ENCODE peak calls at places on chromosomes 4 and X, in four cellular contexts. P, M, R and N are unnamed samples.

GRCh38 chr4:25805255-25805860 is 57.4 kb downstream of the SEL1L3 start:
- DNase-seq in P (no peak), M (no peak), R (no peak), N (no peak)

GRCh38 chrX:136067097-136067496 is 80.2 kb upstream of the FHL1 start:
- DNase-seq in P (no peak), M (no peak), R (no peak), N (no peak)

GRCh38 chr4:114151-114550 is 10.2 kb upstream of the ZNF718 start:
- DNase-seq in P (no peak), M (no peak), R (no peak), N (no peak)

GRCh38 chr4:145298885-145299284 is 118.5 kb upstream of the OTUD4 start:
- DNase-seq in P (no peak), M (no peak), R (no peak), N (peak; percentile 55)

GRCh38 chr4:73593631-73594241 is 26.5 kb downstream of the RASSF6 start:
- DNase-seq in P (peak; percentile 43), M (no peak), R (no peak), N (no peak)

GRCh38 chr4:89538886-89539285 is 231.3 kb upstream of the GPRIN3 start:
- DNase-seq in P (no peak), M (no peak), R (no peak), N (no peak)

GRCh38 chr4:924107-925096 is 7.7 kb downstream of the GAK start:
- DNase-seq in P (no peak), M (no peak), R (peak; percentile 93), N (no peak)

GRCh38 chrX:47285762-47286320 is 53.0 kb downstream of the USP11 start:
- DNase-seq in P (no peak), M (no peak), R (peak; percentile 3), N (no peak)

GRCh38 chrX:153381684-153382532 is 19.2 kb downstream of the PNMA6E start:
- DNase-seq in P (peak; percentile 78), M (peak; percentile 16), R (peak; percentile 87), N (no peak)

GRCh38 chr4:8081621-8082516 is 76.7 kb downstream of the ABLIM2 start:
- DNase-seq in P (no peak), M (no peak), R (peak; percentile 57), N (no peak)

GRCh38 chr4:103626296-103626695 is 93.5 kb downstream of the TACR3 start:
- DNase-seq in P (no peak), M (no peak), R (no peak), N (no peak)

GRCh38 chrX:117996918-117997480 is 119.6 kb downstream of the KLHL13 start:
- DNase-seq in P (no peak), M (no peak), R (no peak), N (no peak)

GRCh38 chr4:113394730-113395530 is 345.5 kb downstream of the ANK2 start:
- DNase-seq in P (peak; percentile 90), M (peak; percentile 62), R (no peak), N (peak; percentile 37)

GRCh38 chr4:102824398-102824797 is 3.0 kb downstream of the UBE2D3 start:
- DNase-seq in P (no peak), M (no peak), R (no peak), N (no peak)

GRCh38 chr4:182960228-182960627 is 43.0 kb upstream of the DCTD start:
- DNase-seq in P (no peak), M (no peak), R (no peak), N (no peak)

GRCh38 chr4:153488719-153489384 is 22.7 kb downstream of the TMEM131L start:
- DNase-seq in P (no peak), M (no peak), R (no peak), N (no peak)

GRCh38 chrX:39725928-39726619 is 371.7 kb downstream of the BCOR start:
- DNase-seq in P (no peak), M (no peak), R (no peak), N (no peak)

GRCh38 chr4:73723945-73724344 is 16.4 kb upstream of the CXCL8 start:
- DNase-seq in P (no peak), M (no peak), R (no peak), N (no peak)

GRCh38 chrX:55342533-55343501 is 78.1 kb upstream of the PAGE3 start:
- DNase-seq in P (no peak), M (peak; percentile 46), R (no peak), N (peak; percentile 30)

GRCh38 chrX:74450803-74451449 is 29.6 kb downstream of the SLC16A2 start:
- DNase-seq in P (no peak), M (no peak), R (peak; percentile 76), N (no peak)

GRCh38 chr4:27506401-27506800 is 645.8 kb downstream of the STIM2 start:
- DNase-seq in P (no peak), M (no peak), R (no peak), N (no peak)

GRCh38 chrX:10833299-10834169 is 213.1 kb upstream of the MID1 start:
- DNase-seq in P (peak; percentile 73), M (no peak), R (no peak), N (peak; percentile 58)

GRCh38 chrX:69156638-69157037 is 8.6 kb downstream of the PJA1 start:
- DNase-seq in P (no peak), M (no peak), R (peak; percentile 17), N (no peak)

GRCh38 chr4:80188457-80188800 is 8.9 kb upstream of the PRDM8 start:
- DNase-seq in P (no peak), M (no peak), R (no peak), N (no peak)

GRCh38 chr4:108031427-108032083 is 41.9 kb downstream of the HADH start:
- DNase-seq in P (no peak), M (no peak), R (peak; percentile 67), N (no peak)

GRCh38 chr4:155592568-155593343 is 73.9 kb upstream of the GUCY1A1 start:
- DNase-seq in P (no peak), M (no peak), R (no peak), N (no peak)

GRCh38 chr4:126136922-126137781 is 822.4 kb downstream of the FAT4 start:
- DNase-seq in P (no peak), M (no peak), R (no peak), N (no peak)

GRCh38 chr4:109027016-109027500 is 264.2 kb upstream of the ETNPPL start:
- DNase-seq in P (no peak), M (no peak), R (no peak), N (no peak)

GRCh38 chrX:11244641-11245040 is 48.6 kb upstream of the AMELX start:
- DNase-seq in P (no peak), M (no peak), R (no peak), N (no peak)

GRCh38 chr4:14184265-14184664 is 556.7 kb upstream of the BOD1L1 start:
- DNase-seq in P (no peak), M (no peak), R (no peak), N (no peak)

GRCh38 chr4:142811034-142811433 is 35.1 kb downstream of the INPP4B start:
- DNase-seq in P (no peak), M (no peak), R (no peak), N (no peak)

DNA sequence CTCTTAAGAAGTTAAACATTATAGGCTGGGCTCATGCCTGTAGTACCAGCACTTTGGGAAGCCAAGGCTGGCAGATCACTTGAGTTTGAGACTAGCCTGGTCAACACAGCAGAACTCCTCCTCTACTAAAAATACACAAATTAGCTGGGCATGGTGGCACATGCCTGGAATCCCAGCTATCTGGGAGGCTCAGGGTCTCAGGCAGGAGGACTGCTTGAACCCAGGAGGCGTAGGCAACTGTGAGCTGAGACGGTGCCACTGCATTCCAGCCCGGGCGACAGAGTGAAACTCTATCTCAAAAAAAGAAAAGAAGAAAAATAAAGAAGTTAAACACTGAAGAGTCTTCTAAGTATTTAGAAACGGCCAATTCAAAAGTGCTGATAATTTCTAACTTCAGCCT is 164.3 kb upstream of the GALNTL6 start:
- DNase-seq in P (no peak), M (no peak), R (no peak), N (no peak)
- H3K36me3 ChIP-seq in P (no peaks in the 10 kb centered on the region), M (no peaks in the 10 kb centered on the region), R (no peaks in the 10 kb centered on the region), N (no peaks in the 10 kb centered on the region)

DNA sequence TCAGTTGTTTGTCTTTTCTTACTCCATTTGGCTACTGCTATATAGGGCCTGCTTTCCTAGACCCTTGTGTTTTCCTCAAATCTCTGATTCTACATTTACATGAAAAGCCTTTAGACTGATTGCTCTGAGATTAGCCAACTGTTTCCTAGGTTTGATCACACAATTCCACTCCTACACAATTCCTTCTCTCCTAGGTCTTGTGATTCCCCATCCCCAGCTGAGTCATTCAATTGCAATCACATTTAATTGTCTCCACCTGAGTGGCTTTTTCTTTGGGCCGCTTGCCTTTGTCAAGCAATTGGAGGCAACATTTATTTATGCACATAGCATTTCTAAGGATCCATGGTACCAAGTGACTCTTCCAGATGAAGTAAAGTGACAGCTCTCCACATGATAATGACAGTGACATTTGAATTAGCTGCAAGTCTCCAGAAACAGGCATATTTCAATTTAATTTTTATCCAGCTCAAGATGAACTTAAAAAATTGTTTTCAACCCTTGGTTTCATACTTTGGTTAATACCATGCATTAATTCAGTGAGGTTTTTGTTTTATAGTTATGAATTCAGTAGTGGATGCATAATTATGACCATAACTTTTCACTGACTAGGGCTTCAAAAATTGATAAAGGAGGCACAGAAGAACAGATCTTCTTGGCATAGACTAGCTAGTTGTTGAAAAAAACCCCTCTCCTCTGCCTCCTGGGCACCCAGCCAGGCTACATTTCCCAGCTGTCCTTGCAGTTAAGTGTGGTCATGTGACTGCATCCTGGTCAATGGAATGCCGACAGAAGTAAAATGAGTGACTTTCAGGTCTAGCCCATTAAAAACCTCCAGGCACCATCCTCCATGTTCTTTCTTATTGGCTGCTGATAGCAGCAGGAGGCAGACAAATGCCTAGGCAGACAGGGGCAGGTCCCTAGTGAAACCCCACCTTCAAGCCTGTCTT is 35.6 kb downstream of the ATXN3L start:
- DNase-seq in P (no peak), M (no peak), R (peak; percentile 50), N (no peak)
- H3K27ac ChIP-seq in P (no peak overlapping the region), M (no peak overlapping the region), R (peak overlapping the region; percentile 77), N (no peak overlapping the region)

GRCh38 chr4:20281453-20281852 is 29.7 kb downstream of the SLIT2 start:
- DNase-seq in P (no peak), M (no peak), R (no peak), N (no peak)

GRCh38 chr4:20283039-20283438 is 31.3 kb downstream of the SLIT2 start:
- DNase-seq in P (no peak), M (no peak), R (no peak), N (no peak)

GRCh38 chr4:20288047-20288650 is 36.4 kb downstream of the SLIT2 start:
- DNase-seq in P (no peak), M (no peak), R (no peak), N (no peak)

GRCh38 chr4:20287246-20287645 is 35.5 kb downstream of the SLIT2 start:
- DNase-seq in P (no peak), M (no peak), R (no peak), N (no peak)

GRCh38 chr4:20284990-20285389 is 33.3 kb downstream of the SLIT2 start:
- DNase-seq in P (no peak), M (no peak), R (peak; percentile 90), N (no peak)
- H3K4me1 ChIP-seq in P (peaks cover 25% of the 10 kb centered on the region), M (no peaks in the 10 kb centered on the region), R (peaks cover 33% of the 10 kb centered on the region), N (no peaks in the 10 kb centered on the region)

DNA sequence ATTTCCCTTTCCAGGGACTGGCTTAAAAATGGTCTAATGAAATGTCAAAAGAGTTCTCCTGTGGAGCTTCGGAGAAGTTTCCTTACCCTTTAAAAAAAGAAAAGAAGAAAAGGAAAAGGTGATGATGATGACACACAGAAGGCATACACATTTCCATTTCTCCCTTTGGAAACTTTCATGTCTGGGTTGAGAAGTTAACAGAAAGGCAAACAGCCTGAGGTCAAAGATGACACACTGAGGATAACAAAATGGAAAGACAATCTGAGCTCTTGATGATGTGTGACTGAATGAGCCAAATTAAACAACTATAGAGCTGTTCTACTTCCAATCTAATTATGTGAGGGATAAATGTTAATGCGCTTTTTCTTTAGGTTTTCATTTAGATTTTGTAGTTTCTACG is 32.2 kb downstream of the NFXL1 start:
- DNase-seq in P (no peak), M (no peak), R (no peak), N (no peak)
- H3K36me3 ChIP-seq in P (peaks cover 54% of the 10 kb centered on the region), M (peaks cover 24% of the 10 kb centered on the region), R (peaks cover 61% of the 10 kb centered on the region), N (peaks cover 82% of the 10 kb centered on the region)